ENCODE peak calls at places on chromosome 1, in eight cellular contexts. H, Q, O, U, V, A, G and C are unnamed samples.

GRCh38 chr1:145750444-145750843 is 31.1 kb downstream of the CD160 start:
- DNase-seq in H (no peak), Q (no peak), O (no peak), U (peak), V (no peak), A (no peak), G (no peak), C (no peak)

GRCh38 chr1:7922301-7922700 is 18.3 kb downstream of the TNFRSF9 start:
- DNase-seq in H (no peak), Q (peak), O (no peak), U (peak), V (no peak), A (no peak), G (no peak), C (no peak)

GRCh38 chr1:73205294-73205973 is 923.1 kb upstream of the NEGR1 start:
- DNase-seq in H (peak), Q (no peak), O (no peak), U (no peak), V (no peak), A (no peak), G (peak), C (no peak)

GRCh38 chr1:159307338-159307737 is 5.2 kb downstream of the FCER1A start:
- DNase-seq in H (peak), Q (no peak), O (no peak), U (no peak), V (no peak), A (no peak), G (no peak), C (no peak)

GRCh38 chr1:108877324-108877812 is 583 bp downstream of the GPSM2 start:
- DNase-seq in H (no peak), Q (peak), O (no peak), U (peak), V (no peak), A (no peak), G (no peak), C (peak)

GRCh38 chr1:157105988-157106812 is 6.6 kb upstream of the ETV3L start:
- DNase-seq in H (no peak), Q (peak), O (peak), U (peak), V (peak), A (peak), G (no peak), C (peak)

GRCh38 chr1:228084325-228084724 is 1.8 kb downstream of the ARF1 start:
- DNase-seq in H (no peak), Q (peak), O (no peak), U (peak), V (peak), A (no peak), G (no peak), C (peak)

GRCh38 chr1:210332719-210333398 is 4.2 kb downstream of the HHAT start:
- DNase-seq in H (no peak), Q (peak), O (no peak), U (peak), V (no peak), A (no peak), G (no peak), C (no peak)

GRCh38 chr1:92446990-92447681 is 39.6 kb downstream of the GFI1 start:
- DNase-seq in H (peak), Q (no peak), O (no peak), U (peak), V (no peak), A (no peak), G (peak), C (no peak)

GRCh38 chr1:192159769-192160168 is 1.5 kb downstream of the RGS18 start:
- DNase-seq in H (no peak), Q (no peak), O (no peak), U (no peak), V (no peak), A (no peak), G (no peak), C (peak)

GRCh38 chr1:198443374-198444233 is 96.9 kb downstream of the ATP6V1G3 start:
- DNase-seq in H (no peak), Q (peak), O (no peak), U (peak), V (no peak), A (no peak), G (no peak), C (peak)

GRCh38 chr1:145859491-145860159 is 744 bp upstream of the PIAS3 start:
- DNase-seq in H (peak), Q (peak), O (peak), U (peak), V (peak), A (peak), G (peak), C (peak)

GRCh38 chr1:29390491-29391361 is 154.4 kb downstream of the PTPRU start:
- DNase-seq in H (no peak), Q (no peak), O (no peak), U (no peak), V (no peak), A (no peak), G (no peak), C (no peak)
- TF ChIP-seq CTCF in H (no peak), Q (no peak), O (no peak), U (no peak), V (no peak), A (no peak), G (no peak), C (no peak)

GRCh38 chr1:9629445-9630201 is 21.9 kb upstream of the PIK3CD start:
- DNase-seq in H (no peak), Q (no peak), O (peak), U (no peak), V (peak), A (peak), G (no peak), C (no peak)
- H3K4me3 ChIP-seq in H (no peak), Q (no peak), O (peak), U (no peak), V (peak), A (no peak), G (no peak), C (no peak)

DNA sequence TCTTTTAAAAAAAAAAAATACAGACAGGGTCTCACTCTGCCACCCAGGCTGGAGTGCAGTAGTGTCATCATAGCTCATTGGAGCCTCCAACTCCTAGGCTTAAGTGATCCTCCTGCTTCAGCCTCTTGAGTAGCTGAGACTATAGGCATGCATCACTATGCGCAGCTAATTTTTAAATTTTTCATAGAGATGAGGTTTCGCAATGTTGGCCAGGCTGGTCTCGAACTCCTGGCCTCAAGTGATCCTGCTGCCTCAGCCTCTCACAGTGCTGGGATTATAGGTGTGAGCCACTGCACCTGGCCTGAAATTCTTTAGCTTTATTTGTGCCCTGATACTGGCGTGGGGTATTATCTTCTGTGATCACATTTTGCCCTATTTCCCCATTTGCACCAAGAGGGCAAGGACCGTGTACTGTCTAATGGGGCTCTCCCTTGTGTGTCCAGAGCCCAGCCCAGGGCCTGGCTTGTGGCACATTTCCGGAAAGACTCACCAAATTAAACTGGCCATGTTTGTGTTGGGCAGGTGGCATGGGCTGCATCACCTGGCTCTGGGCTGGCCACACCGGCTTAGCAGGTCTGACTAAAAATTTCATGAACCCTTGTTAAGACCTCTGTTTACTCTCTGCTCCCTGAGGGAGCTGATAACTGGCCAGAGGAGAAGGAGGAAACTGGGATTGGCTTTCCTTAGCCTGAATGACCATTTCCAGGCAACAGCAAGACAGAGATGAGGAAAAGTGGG is 32.2 kb downstream of the TRIM62 start:
- DNase-seq in H (no peak), Q (no peak), O (peak), U (no peak), V (peak), A (no peak), G (no peak), C (no peak)
- TF ChIP-seq CTCF in H (no peak), Q (no peak), O (no peak), U (no peak), V (no peak), A (no peak), G (no peak), C (no peak)

GRCh38 chr1:81937791-81938450 is 137.2 kb downstream of the ADGRL2 start:
- DNase-seq in H (no peak), Q (no peak), O (no peak), U (no peak), V (no peak), A (no peak), G (no peak), C (peak)
- H3K4me3 ChIP-seq in H (no peak), Q (no peak), O (no peak), U (no peak), V (no peak), A (no peak), G (no peak), C (no peak)

GRCh38 chr1:38038836-38039235 is 7.8 kb downstream of the POU3F1 start:
- DNase-seq in H (no peak), Q (peak), O (no peak), U (peak), V (no peak), A (no peak), G (no peak), C (peak)

GRCh38 chr1:38041941-38042834 is 4.4 kb downstream of the POU3F1 start:
- DNase-seq in H (no peak), Q (no peak), O (no peak), U (no peak), V (no peak), A (no peak), G (peak), C (no peak)

GRCh38 chr1:38039386-38039933 is 7.1 kb downstream of the POU3F1 start:
- DNase-seq in H (no peak), Q (no peak), O (no peak), U (no peak), V (no peak), A (no peak), G (no peak), C (no peak)

GRCh38 chr1:38034871-38035270 is 11.7 kb downstream of the POU3F1 start:
- DNase-seq in H (no peak), Q (no peak), O (no peak), U (no peak), V (no peak), A (no peak), G (no peak), C (no peak)

GRCh38 chr1:38037481-38037939 is 9.1 kb downstream of the POU3F1 start:
- DNase-seq in H (no peak), Q (no peak), O (no peak), U (no peak), V (no peak), A (no peak), G (no peak), C (peak)
- TF ChIP-seq CTCF in H (no peak), Q (peak), O (no peak), U (peak), V (peak), A (no peak), G (no peak), C (peak)

GRCh38 chr1:96562094-96562493 is 159.5 kb upstream of the PTBP2 start:
- DNase-seq in H (peak), Q (no peak), O (no peak), U (no peak), V (no peak), A (no peak), G (no peak), C (no peak)

GRCh38 chr1:96559707-96560588 is 161.6 kb upstream of the PTBP2 start:
- DNase-seq in H (peak), Q (peak), O (no peak), U (peak), V (peak), A (no peak), G (no peak), C (peak)

GRCh38 chr1:96569288-96569687 is 152.3 kb upstream of the PTBP2 start:
- DNase-seq in H (no peak), Q (no peak), O (no peak), U (no peak), V (no peak), A (no peak), G (no peak), C (no peak)

GRCh38 chr1:96568639-96569038 is 152.9 kb upstream of the PTBP2 start:
- DNase-seq in H (no peak), Q (no peak), O (no peak), U (no peak), V (no peak), A (no peak), G (no peak), C (no peak)

GRCh38 chr1:96565546-96565945 is 156.0 kb upstream of the PTBP2 start:
- DNase-seq in H (no peak), Q (no peak), O (no peak), U (peak), V (no peak), A (no peak), G (no peak), C (peak)
- H3K4me3 ChIP-seq in H (no peak), Q (no peak), O (no peak), U (no peak), V (no peak), A (no peak), G (no peak), C (no peak)